ENCODE peak calls at places on chromosomes 1 and 21, in ten cellular contexts. One of them, this sample, is unnamed.

GRCh38 chr1:63817152-63817667 is 43.4 kb downstream of the ROR1 start:
- DNase-seq in lower lobe of right lung: no peak
- DNase-seq in esophagus squamous epithelium: no peak
- DNase-seq in spleen: no peak
- DNase-seq in NT2/D1: no peak
- DNase-seq in tibial nerve: no peak
- DNase-seq in left lung: no peak
- DNase-seq in PC-3: peak; percentile 51
- DNase-seq in neuronal stem cell: no peak
- DNase-seq in effector memory CD4-positive, alpha-beta T cell: no peak
- DNase-seq in this sample: peak; percentile 69

GRCh38 chr1:159957824-159958268 is 3.8 kb upstream of the SLAMF9 start:
- DNase-seq in lower lobe of right lung: no peak
- DNase-seq in esophagus squamous epithelium: no peak
- DNase-seq in spleen: peak; percentile 63
- DNase-seq in NT2/D1: no peak
- DNase-seq in tibial nerve: no peak
- DNase-seq in left lung: no peak
- DNase-seq in PC-3: no peak
- DNase-seq in neuronal stem cell: no peak
- DNase-seq in effector memory CD4-positive, alpha-beta T cell: no peak
- DNase-seq in this sample: no peak

GRCh38 chr1:53186533-53186932 is 10.1 kb upstream of the CPT2 start:
- DNase-seq in lower lobe of right lung: no peak
- DNase-seq in esophagus squamous epithelium: no peak
- DNase-seq in spleen: no peak
- DNase-seq in NT2/D1: no peak
- DNase-seq in tibial nerve: no peak
- DNase-seq in left lung: no peak
- DNase-seq in PC-3: peak; percentile 34
- DNase-seq in neuronal stem cell: no peak
- DNase-seq in effector memory CD4-positive, alpha-beta T cell: no peak
- DNase-seq in this sample: no peak

GRCh38 chr1:201834621-201835020 is 5.7 kb downstream of the IPO9 start:
- DNase-seq in lower lobe of right lung: no peak
- DNase-seq in esophagus squamous epithelium: no peak
- DNase-seq in spleen: no peak
- DNase-seq in NT2/D1: no peak
- DNase-seq in tibial nerve: no peak
- DNase-seq in left lung: no peak
- DNase-seq in PC-3: no peak
- DNase-seq in neuronal stem cell: no peak
- DNase-seq in effector memory CD4-positive, alpha-beta T cell: no peak
- DNase-seq in this sample: no peak

GRCh38 chr1:14630986-14631385 is 32.5 kb downstream of the KAZN start:
- DNase-seq in lower lobe of right lung: no peak
- DNase-seq in esophagus squamous epithelium: no peak
- DNase-seq in spleen: no peak
- DNase-seq in NT2/D1: no peak
- DNase-seq in tibial nerve: no peak
- DNase-seq in left lung: no peak
- DNase-seq in PC-3: no peak
- DNase-seq in neuronal stem cell: no peak
- DNase-seq in effector memory CD4-positive, alpha-beta T cell: no peak
- DNase-seq in this sample: no peak

GRCh38 chr1:167003711-167004110 is 14.6 kb downstream of the MAEL start:
- DNase-seq in lower lobe of right lung: no peak
- DNase-seq in esophagus squamous epithelium: no peak
- DNase-seq in spleen: no peak
- DNase-seq in NT2/D1: no peak
- DNase-seq in tibial nerve: no peak
- DNase-seq in left lung: no peak
- DNase-seq in PC-3: no peak
- DNase-seq in neuronal stem cell: no peak
- DNase-seq in effector memory CD4-positive, alpha-beta T cell: no peak
- DNase-seq in this sample: no peak

GRCh38 chr21:34107606-34108005 is 34.2 kb downstream of the MRPS6 start:
- DNase-seq in lower lobe of right lung: no peak
- DNase-seq in esophagus squamous epithelium: no peak
- DNase-seq in spleen: no peak
- DNase-seq in NT2/D1: no peak
- DNase-seq in tibial nerve: no peak
- DNase-seq in left lung: no peak
- DNase-seq in PC-3: no peak
- DNase-seq in neuronal stem cell: no peak
- DNase-seq in effector memory CD4-positive, alpha-beta T cell: no peak
- DNase-seq in this sample: no peak

GRCh38 chr1:59417406-59417805 is 120.5 kb downstream of the FGGY start:
- DNase-seq in lower lobe of right lung: no peak
- DNase-seq in esophagus squamous epithelium: no peak
- DNase-seq in spleen: no peak
- DNase-seq in NT2/D1: no peak
- DNase-seq in tibial nerve: no peak
- DNase-seq in left lung: no peak
- DNase-seq in PC-3: no peak
- DNase-seq in neuronal stem cell: no peak
- DNase-seq in effector memory CD4-positive, alpha-beta T cell: no peak
- DNase-seq in this sample: no peak

GRCh38 chr1:3504151-3504822 is 49.8 kb downstream of the ARHGEF16 start:
- DNase-seq in lower lobe of right lung: no peak
- DNase-seq in esophagus squamous epithelium: no peak
- DNase-seq in spleen: no peak
- DNase-seq in NT2/D1: no peak
- DNase-seq in tibial nerve: peak; percentile 64
- DNase-seq in left lung: peak; percentile 49
- DNase-seq in PC-3: peak; percentile 97
- DNase-seq in neuronal stem cell: no peak
- DNase-seq in effector memory CD4-positive, alpha-beta T cell: no peak
- DNase-seq in this sample: no peak

GRCh38 chr1:5200006-5200405 is 545.6 kb downstream of the AJAP1 start:
- DNase-seq in lower lobe of right lung: no peak
- DNase-seq in esophagus squamous epithelium: no peak
- DNase-seq in spleen: no peak
- DNase-seq in NT2/D1: no peak
- DNase-seq in tibial nerve: no peak
- DNase-seq in left lung: no peak
- DNase-seq in PC-3: no peak
- DNase-seq in neuronal stem cell: no peak
- DNase-seq in effector memory CD4-positive, alpha-beta T cell: no peak
- DNase-seq in this sample: no peak

GRCh38 chr21:27143476-27143875 is 176.6 kb upstream of the ADAMTS5 start:
- DNase-seq in lower lobe of right lung: no peak
- DNase-seq in esophagus squamous epithelium: no peak
- DNase-seq in spleen: no peak
- DNase-seq in NT2/D1: no peak
- DNase-seq in tibial nerve: no peak
- DNase-seq in left lung: no peak
- DNase-seq in PC-3: no peak
- DNase-seq in neuronal stem cell: no peak
- DNase-seq in effector memory CD4-positive, alpha-beta T cell: no peak
- DNase-seq in this sample: no peak

GRCh38 chr1:205144751-205145150 is 23.0 kb upstream of the RBBP5 start:
- DNase-seq in lower lobe of right lung: no peak
- DNase-seq in esophagus squamous epithelium: no peak
- DNase-seq in spleen: no peak
- DNase-seq in NT2/D1: no peak
- DNase-seq in tibial nerve: no peak
- DNase-seq in left lung: no peak
- DNase-seq in PC-3: peak; percentile 19
- DNase-seq in neuronal stem cell: no peak
- DNase-seq in effector memory CD4-positive, alpha-beta T cell: no peak
- DNase-seq in this sample: peak; percentile 2

GRCh38 chr21:18832950-18833349 is 429.4 kb upstream of the TMPRSS15 start:
- DNase-seq in lower lobe of right lung: no peak
- DNase-seq in esophagus squamous epithelium: no peak
- DNase-seq in spleen: no peak
- DNase-seq in NT2/D1: no peak
- DNase-seq in tibial nerve: no peak
- DNase-seq in left lung: no peak
- DNase-seq in PC-3: peak; percentile 85
- DNase-seq in neuronal stem cell: no peak
- DNase-seq in effector memory CD4-positive, alpha-beta T cell: no peak
- DNase-seq in this sample: peak; percentile 39

GRCh38 chr1:38296047-38296446 is 249.5 kb upstream of the POU3F1 start:
- DNase-seq in lower lobe of right lung: no peak
- DNase-seq in esophagus squamous epithelium: no peak
- DNase-seq in spleen: no peak
- DNase-seq in NT2/D1: no peak
- DNase-seq in tibial nerve: no peak
- DNase-seq in left lung: no peak
- DNase-seq in PC-3: no peak
- DNase-seq in neuronal stem cell: no peak
- DNase-seq in effector memory CD4-positive, alpha-beta T cell: no peak
- DNase-seq in this sample: no peak

GRCh38 chr1:9241891-9242290 is 7.3 kb downstream of the H6PD start:
- DNase-seq in lower lobe of right lung: no peak
- DNase-seq in esophagus squamous epithelium: no peak
- DNase-seq in spleen: no peak
- DNase-seq in NT2/D1: no peak
- DNase-seq in tibial nerve: no peak
- DNase-seq in left lung: no peak
- DNase-seq in PC-3: no peak
- DNase-seq in neuronal stem cell: no peak
- DNase-seq in effector memory CD4-positive, alpha-beta T cell: no peak
- DNase-seq in this sample: no peak

GRCh38 chr21:29148535-29148934 is 18.1 kb downstream of the MAP3K7CL start:
- DNase-seq in lower lobe of right lung: no peak
- DNase-seq in esophagus squamous epithelium: no peak
- DNase-seq in spleen: no peak
- DNase-seq in NT2/D1: no peak
- DNase-seq in tibial nerve: no peak
- DNase-seq in left lung: no peak
- DNase-seq in PC-3: no peak
- DNase-seq in neuronal stem cell: no peak
- DNase-seq in effector memory CD4-positive, alpha-beta T cell: no peak
- DNase-seq in this sample: peak; percentile 54

GRCh38 chr1:159927887-159928431 is 2.7 kb upstream of the TAGLN2 start:
- DNase-seq in lower lobe of right lung: no peak
- DNase-seq in esophagus squamous epithelium: no peak
- DNase-seq in spleen: peak; percentile 76
- DNase-seq in NT2/D1: no peak
- DNase-seq in tibial nerve: no peak
- DNase-seq in left lung: no peak
- DNase-seq in PC-3: no peak
- DNase-seq in neuronal stem cell: no peak
- DNase-seq in effector memory CD4-positive, alpha-beta T cell: no peak
- DNase-seq in this sample: no peak

GRCh38 chr1:162562452-162562828 is 918 bp downstream of the UAP1 start:
- DNase-seq in lower lobe of right lung: no peak
- DNase-seq in esophagus squamous epithelium: no peak
- DNase-seq in spleen: no peak
- DNase-seq in NT2/D1: no peak
- DNase-seq in tibial nerve: no peak
- DNase-seq in left lung: no peak
- DNase-seq in PC-3: peak; percentile 80
- DNase-seq in neuronal stem cell: no peak
- DNase-seq in effector memory CD4-positive, alpha-beta T cell: no peak
- DNase-seq in this sample: no peak

DNA sequence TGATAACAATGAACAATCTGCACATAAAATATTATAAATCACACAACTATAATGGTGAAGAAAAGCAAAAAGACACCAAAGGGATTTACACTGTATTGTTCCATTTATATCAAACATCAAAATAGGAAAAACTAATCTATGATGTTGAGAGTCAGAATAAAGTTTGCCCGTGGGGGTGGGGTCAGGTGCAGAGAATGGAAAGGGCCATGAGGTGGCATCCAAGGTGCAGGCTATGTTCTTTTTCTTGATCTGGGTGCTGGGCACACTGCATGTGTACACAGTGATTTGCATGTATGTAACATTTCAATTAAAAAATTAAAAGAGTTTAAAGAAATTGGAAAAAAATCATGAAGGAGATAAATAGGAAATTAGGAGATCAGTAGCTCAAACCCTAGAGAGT is 127.3 kb downstream of the DSCAM start:
- DNase-seq in lower lobe of right lung: no peak
- DNase-seq in esophagus squamous epithelium: no peak
- DNase-seq in spleen: no peak
- DNase-seq in NT2/D1: no peak
- DNase-seq in tibial nerve: no peak
- DNase-seq in left lung: no peak
- DNase-seq in PC-3: no peak
- DNase-seq in neuronal stem cell: no peak
- DNase-seq in effector memory CD4-positive, alpha-beta T cell: no peak
- DNase-seq in this sample: no peak
- H3K9me3 ChIP-seq in lower lobe of right lung: no peaks in the 10 kb centered on the region
- H3K9me3 ChIP-seq in esophagus squamous epithelium: peaks cover 3% of the 10 kb centered on the region
- H3K9me3 ChIP-seq in spleen: peaks cover 26% of the 10 kb centered on the region
- H3K9me3 ChIP-seq in NT2/D1: peaks cover 15% of the 10 kb centered on the region
- H3K9me3 ChIP-seq in tibial nerve: peaks cover 4% of the 10 kb centered on the region
- H3K9me3 ChIP-seq in left lung: no peaks in the 10 kb centered on the region
- H3K9me3 ChIP-seq in PC-3: peaks cover 72% of the 10 kb centered on the region
- H3K9me3 ChIP-seq in neuronal stem cell: no peaks in the 10 kb centered on the region
- H3K9me3 ChIP-seq in effector memory CD4-positive, alpha-beta T cell: no peaks in the 10 kb centered on the region
- H3K9me3 ChIP-seq in this sample: no peaks in the 10 kb centered on the region

GRCh38 chr1:158613764-158614163 is 8.7 kb downstream of the OR10Z1 start:
- DNase-seq in lower lobe of right lung: no peak
- DNase-seq in esophagus squamous epithelium: no peak
- DNase-seq in spleen: no peak
- DNase-seq in NT2/D1: no peak
- DNase-seq in tibial nerve: no peak
- DNase-seq in left lung: no peak
- DNase-seq in PC-3: no peak
- DNase-seq in neuronal stem cell: no peak
- DNase-seq in effector memory CD4-positive, alpha-beta T cell: no peak
- DNase-seq in this sample: no peak
- H3K9me3 ChIP-seq in lower lobe of right lung: no peaks in the 10 kb centered on the region
- H3K9me3 ChIP-seq in esophagus squamous epithelium: no peaks in the 10 kb centered on the region
- H3K9me3 ChIP-seq in spleen: no peaks in the 10 kb centered on the region
- H3K9me3 ChIP-seq in NT2/D1: no peaks in the 10 kb centered on the region
- H3K9me3 ChIP-seq in tibial nerve: no peaks in the 10 kb centered on the region
- H3K9me3 ChIP-seq in left lung: no peaks in the 10 kb centered on the region
- H3K9me3 ChIP-seq in PC-3: no peaks in the 10 kb centered on the region
- H3K9me3 ChIP-seq in neuronal stem cell: no peaks in the 10 kb centered on the region
- H3K9me3 ChIP-seq in effector memory CD4-positive, alpha-beta T cell: no peaks in the 10 kb centered on the region
- H3K9me3 ChIP-seq in this sample: no peaks in the 10 kb centered on the region

DNA sequence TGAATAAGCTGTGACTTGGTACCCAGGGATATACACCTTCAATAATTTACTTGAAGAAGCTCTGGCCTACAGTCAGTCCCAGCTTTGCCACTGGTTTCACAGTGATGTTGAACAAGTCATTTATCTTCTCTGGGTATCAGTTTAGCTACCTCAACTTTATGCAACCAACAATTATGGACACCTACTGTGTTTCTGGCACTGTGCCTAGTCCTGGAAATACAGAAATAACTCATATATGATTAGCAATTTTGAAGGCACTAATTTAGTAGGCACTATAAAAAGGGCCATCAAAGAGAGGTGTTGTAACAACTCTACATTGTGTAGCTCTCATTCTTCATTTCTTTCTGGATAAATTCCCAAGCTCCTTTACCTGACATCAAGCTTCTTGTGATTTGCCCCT is 88.6 kb upstream of the SPATA6 start:
- DNase-seq in lower lobe of right lung: no peak
- DNase-seq in esophagus squamous epithelium: no peak
- DNase-seq in spleen: no peak
- DNase-seq in NT2/D1: no peak
- DNase-seq in tibial nerve: no peak
- DNase-seq in left lung: no peak
- DNase-seq in PC-3: no peak
- DNase-seq in neuronal stem cell: no peak
- DNase-seq in effector memory CD4-positive, alpha-beta T cell: no peak
- DNase-seq in this sample: no peak
- H3K9me3 ChIP-seq in lower lobe of right lung: no peaks in the 10 kb centered on the region
- H3K9me3 ChIP-seq in esophagus squamous epithelium: no peaks in the 10 kb centered on the region
- H3K9me3 ChIP-seq in spleen: no peaks in the 10 kb centered on the region
- H3K9me3 ChIP-seq in NT2/D1: no peaks in the 10 kb centered on the region
- H3K9me3 ChIP-seq in tibial nerve: no peaks in the 10 kb centered on the region
- H3K9me3 ChIP-seq in left lung: no peaks in the 10 kb centered on the region
- H3K9me3 ChIP-seq in PC-3: no peaks in the 10 kb centered on the region
- H3K9me3 ChIP-seq in neuronal stem cell: no peaks in the 10 kb centered on the region
- H3K9me3 ChIP-seq in effector memory CD4-positive, alpha-beta T cell: no peaks in the 10 kb centered on the region
- H3K9me3 ChIP-seq in this sample: no peaks in the 10 kb centered on the region

GRCh38 chr1:244436336-244437102 is 15.2 kb downstream of the ADSS2 start:
- DNase-seq in lower lobe of right lung: no peak
- DNase-seq in esophagus squamous epithelium: no peak
- DNase-seq in spleen: no peak
- DNase-seq in NT2/D1: no peak
- DNase-seq in tibial nerve: no peak
- DNase-seq in left lung: no peak
- DNase-seq in PC-3: peak; percentile 60
- DNase-seq in neuronal stem cell: no peak
- DNase-seq in effector memory CD4-positive, alpha-beta T cell: no peak
- DNase-seq in this sample: peak; percentile 66
- H3K9me3 ChIP-seq in lower lobe of right lung: no peaks in the 10 kb centered on the region
- H3K9me3 ChIP-seq in esophagus squamous epithelium: no peaks in the 10 kb centered on the region
- H3K9me3 ChIP-seq in spleen: no peaks in the 10 kb centered on the region
- H3K9me3 ChIP-seq in NT2/D1: no peaks in the 10 kb centered on the region
- H3K9me3 ChIP-seq in tibial nerve: no peaks in the 10 kb centered on the region
- H3K9me3 ChIP-seq in left lung: no peaks in the 10 kb centered on the region
- H3K9me3 ChIP-seq in PC-3: no peaks in the 10 kb centered on the region
- H3K9me3 ChIP-seq in neuronal stem cell: no peaks in the 10 kb centered on the region
- H3K9me3 ChIP-seq in effector memory CD4-positive, alpha-beta T cell: no peaks in the 10 kb centered on the region
- H3K9me3 ChIP-seq in this sample: no peaks in the 10 kb centered on the region